ENCODE peak calls at places on chromosome 22, in eight cellular contexts. E, R, P, O, M, N, B and F are unnamed samples.

GRCh38 chr22:33129621-33130020 is 71.4 kb upstream of the SYN3 start:
- DNase-seq in N (no peak), R (no peak), O (no peak), E (no peak), B (peak; percentile 37), P (no peak), M (no peak), F (no peak)

GRCh38 chr22:19494001-19494560 is 14.4 kb downstream of the CDC45 start:
- DNase-seq in R (no peak), O (no peak), B (no peak), M (no peak), P (no peak), N (no peak), E (no peak), F (no peak)

GRCh38 chr22:42922374-42923177 is 65.5 kb upstream of the ARFGAP3 start:
- DNase-seq in M (no peak), N (peak; percentile 20), P (no peak), B (no peak), O (no peak), E (no peak), R (no peak), F (peak; percentile 26)

GRCh38 chr22:25834490-25834889 is 92.5 kb downstream of the MYO18B start:
- DNase-seq in N (peak; percentile 53), R (no peak), B (no peak), O (no peak), E (no peak), P (no peak), M (no peak), F (no peak)

GRCh38 chr22:17781319-17782031 is 7.2 kb upstream of the BID start:
- DNase-seq in E (no peak), R (peak; percentile 51), P (peak; percentile 89), B (no peak), N (peak; percentile 84), M (no peak), O (peak; percentile 60), F (peak; percentile 89)

GRCh38 chr22:32237905-32238304 is 17.2 kb downstream of the SLC5A4 start:
- DNase-seq in P (no peak), B (no peak), R (no peak), M (no peak), E (no peak), O (no peak), N (no peak), F (no peak)

GRCh38 chr22:29313126-29314071 is 2.1 kb downstream of the RASL10A start:
- DNase-seq in E (no peak), M (no peak), N (no peak), R (no peak), O (no peak), B (no peak), P (peak; percentile 65), F (no peak)

GRCh38 chr22:32861330-32861729 is 59.8 kb downstream of the TIMP3 start:
- DNase-seq in B (no peak), O (no peak), E (no peak), N (no peak), M (no peak), R (no peak), P (no peak), F (no peak)

GRCh38 chr22:30921108-30921507 is 47.5 kb downstream of the MORC2 start:
- DNase-seq in N (no peak), M (no peak), P (no peak), O (peak; percentile 41), E (no peak), B (peak; percentile 35), R (no peak), F (no peak)
- H3K4me3 ChIP-seq in N (no peak overlapping the region), M (no peak overlapping the region), P (no peak overlapping the region), O (peak overlapping the region; percentile 68), E (no peak overlapping the region), B (peak overlapping the region; percentile 54), R (no peak overlapping the region), F (no peak overlapping the region)

GRCh38 chr22:38698407-38699094 is 2.2 kb downstream of the JOSD1 start:
- DNase-seq in M (no peak), E (no peak), R (no peak), B (no peak), N (no peak), O (no peak), P (no peak), F (no peak)
- H3K4me3 ChIP-seq in M (no peak overlapping the region), E (peak overlapping the region; percentile 97), R (no peak overlapping the region), B (no peak overlapping the region), N (no peak overlapping the region), O (peak overlapping the region; percentile 91), P (no peak overlapping the region), F (no peak overlapping the region)

DNA sequence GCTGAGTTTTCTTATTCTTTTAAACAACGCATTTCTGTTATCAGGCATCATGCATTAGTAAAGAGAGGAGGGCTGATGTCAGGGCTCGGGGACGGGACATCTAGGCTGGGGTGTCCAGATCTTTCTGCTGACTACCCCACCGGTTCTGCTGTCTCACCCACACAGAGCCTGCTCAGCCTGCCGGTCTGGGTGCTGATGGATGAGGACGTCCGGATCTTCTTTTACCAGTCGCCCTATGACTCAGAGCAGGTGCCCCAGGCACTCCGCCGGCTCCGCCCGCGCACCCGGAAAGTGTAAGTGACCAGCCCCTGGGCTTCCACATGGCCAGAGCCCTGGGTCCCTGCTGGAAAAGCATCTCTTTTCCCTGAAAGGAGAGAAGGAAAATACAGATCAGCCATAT is 9.4 kb downstream of the NCF4 start:
- DNase-seq in O (no peak), R (no peak), M (no peak), E (no peak), N (no peak), P (no peak), B (no peak), F (no peak)
- H3K4me3 ChIP-seq in O (no peak overlapping the region), R (no peak overlapping the region), M (no peak overlapping the region), E (no peak overlapping the region), N (no peak overlapping the region), P (no peak overlapping the region), B (no peak overlapping the region), F (no peak overlapping the region)

GRCh38 chr22:38271101-38271500 is 1.7 kb downstream of the TMEM184B start:
- DNase-seq in B (no peak), P (no peak), O (no peak), R (no peak), M (no peak), E (no peak), N (no peak), F (no peak)

GRCh38 chr22:38272373-38273134 is at the start of gene TMEM184B:
- DNase-seq in R (peak; percentile 79), N (peak; percentile 83), O (peak; percentile 83), B (peak; percentile 62), P (peak; percentile 78), E (peak; percentile 83), M (peak; percentile 82), F (peak; percentile 47)

GRCh38 chr22:38269466-38269865 is 3.3 kb downstream of the TMEM184B start:
- DNase-seq in N (no peak), E (no peak), O (no peak), P (no peak), R (no peak), M (no peak), B (no peak), F (no peak)

GRCh38 chr22:38271927-38272372 is 860 bp downstream of the TMEM184B start:
- DNase-seq in N (no peak), R (peak; percentile 68), E (peak; percentile 53), M (peak; percentile 75), P (no peak), O (no peak), B (no peak), F (no peak)

DNA sequence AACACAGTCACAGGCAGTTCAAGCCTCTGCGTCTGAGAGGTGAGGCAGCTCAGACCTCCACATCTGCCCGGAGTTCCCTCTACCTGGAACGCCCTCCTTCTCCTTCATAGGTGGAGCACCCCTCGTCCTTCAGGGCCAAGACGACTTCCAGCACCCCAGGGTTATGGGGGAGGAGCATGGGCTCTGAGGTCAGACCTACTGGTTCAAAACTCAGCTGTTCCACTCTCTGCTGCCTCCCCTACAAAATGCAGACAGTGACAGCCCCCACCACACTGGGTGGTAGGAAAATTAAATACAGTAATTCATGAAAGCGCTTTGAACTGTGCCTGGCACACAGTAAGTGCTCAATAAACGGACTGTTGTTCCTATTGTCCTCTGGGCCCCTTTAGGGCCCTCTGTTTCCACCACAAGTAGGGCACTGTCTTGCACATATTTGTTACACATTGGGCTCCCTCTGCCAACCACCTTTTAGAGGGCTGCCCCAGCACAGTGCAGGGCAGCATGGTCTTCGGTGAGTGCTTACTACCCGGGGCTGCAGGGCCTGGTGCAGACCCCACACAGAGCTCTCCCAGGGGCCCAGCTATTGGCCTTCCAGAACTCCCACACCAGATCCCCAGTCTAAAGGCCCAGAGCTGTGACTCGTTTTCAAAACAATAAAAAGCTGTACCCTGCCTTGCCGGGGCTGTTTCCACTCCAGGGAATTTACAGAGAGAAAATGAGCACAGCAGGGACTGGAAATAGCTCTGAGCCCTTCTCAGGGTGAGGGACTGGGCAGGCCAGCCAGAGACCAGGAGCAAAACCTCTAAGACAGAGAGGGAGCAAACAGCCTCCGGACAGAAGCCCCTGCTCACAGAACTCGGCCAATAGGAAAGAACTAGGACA is 2.5 kb downstream of the TMEM184B start:
- DNase-seq in P (no peak), R (no peak), M (no peak), B (no peak), N (no peak), O (no peak), E (no peak), F (no peak)
- H3K4me3 ChIP-seq in P (no peak overlapping the region), R (no peak overlapping the region), M (no peak overlapping the region), B (no peak overlapping the region), N (no peak overlapping the region), O (no peak overlapping the region), E (no peak overlapping the region), F (no peak overlapping the region)